ENCODE peak calls at places on chromosomes 2 and 18, in nine cellular contexts. D, K, H, U, G, S, W, R and A are unnamed samples.

GRCh38 chr2:218026244-218026643 is 23.4 kb upstream of the TNS1 start:
- DNase-seq in W (no peak), G (no peak), D (no peak), K (no peak), H (no peak), R (no peak), S (no peak), U (no peak), A (no peak)

GRCh38 chr2:222959358-222959757 is 92.6 kb upstream of the KCNE4 start:
- DNase-seq in D (no peak), R (peak), U (no peak), K (no peak), W (no peak), S (no peak), H (no peak), G (no peak), A (no peak)

GRCh38 chr2:196586511-196586991 is 53.0 kb upstream of the CCDC150 start:
- DNase-seq in R (peak), W (no peak), S (no peak), U (no peak), K (no peak), D (peak), H (no peak), G (no peak), A (no peak)

GRCh38 chr2:20744366-20745335 is 77.7 kb downstream of the GDF7 start:
- DNase-seq in G (no peak), K (no peak), R (no peak), D (no peak), U (no peak), H (no peak), S (no peak), W (no peak), A (no peak)

GRCh38 chr2:218979846-218980738 is 4.9 kb downstream of the FEV start:
- DNase-seq in D (no peak), R (peak), U (peak), H (peak), G (peak), S (peak), W (peak), K (peak), A (peak)

GRCh38 chr2:222946700-222947278 is 86.0 kb downstream of the ACSL3 start:
- DNase-seq in G (no peak), R (no peak), W (no peak), K (no peak), U (no peak), H (no peak), S (no peak), D (no peak), A (no peak)

GRCh38 chr2:46229134-46230063 is 67.8 kb upstream of the EPAS1 start:
- DNase-seq in R (no peak), D (peak), S (no peak), U (no peak), W (no peak), H (peak), K (no peak), G (no peak), A (no peak)

GRCh38 chr2:68811364-68811763 is 59.8 kb downstream of the BMP10 start:
- DNase-seq in S (no peak), D (no peak), W (no peak), H (no peak), U (no peak), R (no peak), K (peak), G (peak), A (no peak)

GRCh38 chr2:201939366-201939985 is 94.2 kb upstream of the FZD7 start:
- DNase-seq in S (no peak), R (no peak), H (no peak), D (no peak), G (no peak), K (no peak), U (no peak), W (no peak), A (no peak)

GRCh38 chr2:65025453-65026128 is 30.6 kb upstream of the CEP68 start:
- DNase-seq in W (no peak), U (no peak), D (no peak), S (no peak), R (no peak), K (no peak), G (no peak), H (no peak), A (no peak)

GRCh38 chr2:200966770-200967169 is 3.3 kb upstream of the ORC2 start:
- DNase-seq in H (no peak), R (peak), G (no peak), S (no peak), U (no peak), K (no peak), D (peak), W (no peak), A (no peak)

GRCh38 chr18:27824841-27825720 is 351.8 kb downstream of the CDH2 start:
- DNase-seq in U (no peak), R (no peak), H (no peak), D (no peak), W (no peak), K (no peak), S (no peak), G (no peak), A (no peak)